ENCODE peak calls at places on chromosome 19, in four cellular contexts. T is IMR-90, J is GM23338, A is AG10803. O is an unnamed sample.

GRCh38 chr19:32316034-32316433 is 29.4 kb upstream of the ZNF507 start:
- DNase-seq in T (no peak), J (peak), A (no peak), O (no peak)

GRCh38 chr19:7926021-7926726 is at the start of gene CTXN1:
- DNase-seq in T (no peak), J (peak), A (peak), O (peak)

GRCh38 chr19:35114656-35115537 is 726 bp upstream of the FXYD3 start:
- DNase-seq in T (peak), J (peak), A (peak), O (peak)

GRCh38 chr19:10915511-10916091 is 12.8 kb downstream of the YIPF2 start:
- DNase-seq in T (peak), J (no peak), A (peak), O (peak)

GRCh38 chr19:29819986-29820385 is 8.2 kb downstream of the CCNE1 start:
- DNase-seq in T (no peak), J (no peak), A (no peak), O (no peak)

GRCh38 chr19:40623403-40624239 is 22.5 kb downstream of the LTBP4 start:
- DNase-seq in T (peak), J (peak), A (no peak), O (no peak)

GRCh38 chr19:32104465-32105235 is 240.8 kb upstream of the ZNF507 start:
- DNase-seq in T (no peak), J (peak), A (no peak), O (peak)

GRCh38 chr19:13799669-13800068 is 4.4 kb downstream of the ZSWIM4 start:
- DNase-seq in T (no peak), J (no peak), A (no peak), O (no peak)

GRCh38 chr19:13492128-13492527 is 14.2 kb downstream of the CACNA1A start:
- DNase-seq in T (peak), J (peak), A (peak), O (no peak)

GRCh38 chr19:9883231-9883758 is 48.2 kb downstream of the PIN1 start:
- DNase-seq in T (no peak), J (peak), A (no peak), O (no peak)

GRCh38 chr19:52048604-52049493 is at the start of gene ZNF432:
- DNase-seq in T (peak), J (peak), A (peak), O (peak)

GRCh38 chr19:13844130-13844631 is 32.8 kb upstream of the NANOS3 start:
- DNase-seq in T (no peak), J (no peak), A (no peak), O (no peak)

GRCh38 chr19:31666126-31666525 is 316.9 kb upstream of the TSHZ3 start:
- DNase-seq in T (no peak), J (no peak), A (no peak), O (no peak)

GRCh38 chr19:33960566-33960965 is 163.9 kb downstream of the KCTD15 start:
- DNase-seq in T (no peak), J (no peak), A (no peak), O (no peak)

GRCh38 chr19:45195764-45196163 is 17.2 kb downstream of the BLOC1S3 start:
- DNase-seq in T (peak), J (no peak), A (peak), O (no peak)

GRCh38 chr19:3151563-3152430 is 16.0 kb downstream of the GNA15 start:
- DNase-seq in T (no peak), J (no peak), A (no peak), O (no peak)

GRCh38 chr19:32646556-32646955 is 28.4 kb downstream of the ANKRD27 start:
- DNase-seq in T (no peak), J (no peak), A (no peak), O (no peak)

GRCh38 chr19:7340959-7341837 is 7.5 kb upstream of the ARHGEF18 start:
- DNase-seq in T (peak), J (peak), A (peak), O (peak)

GRCh38 chr19:45125975-45126493 is 33.1 kb downstream of the PPP1R37 start:
- DNase-seq in T (peak), J (peak), A (peak), O (peak)

DNA sequence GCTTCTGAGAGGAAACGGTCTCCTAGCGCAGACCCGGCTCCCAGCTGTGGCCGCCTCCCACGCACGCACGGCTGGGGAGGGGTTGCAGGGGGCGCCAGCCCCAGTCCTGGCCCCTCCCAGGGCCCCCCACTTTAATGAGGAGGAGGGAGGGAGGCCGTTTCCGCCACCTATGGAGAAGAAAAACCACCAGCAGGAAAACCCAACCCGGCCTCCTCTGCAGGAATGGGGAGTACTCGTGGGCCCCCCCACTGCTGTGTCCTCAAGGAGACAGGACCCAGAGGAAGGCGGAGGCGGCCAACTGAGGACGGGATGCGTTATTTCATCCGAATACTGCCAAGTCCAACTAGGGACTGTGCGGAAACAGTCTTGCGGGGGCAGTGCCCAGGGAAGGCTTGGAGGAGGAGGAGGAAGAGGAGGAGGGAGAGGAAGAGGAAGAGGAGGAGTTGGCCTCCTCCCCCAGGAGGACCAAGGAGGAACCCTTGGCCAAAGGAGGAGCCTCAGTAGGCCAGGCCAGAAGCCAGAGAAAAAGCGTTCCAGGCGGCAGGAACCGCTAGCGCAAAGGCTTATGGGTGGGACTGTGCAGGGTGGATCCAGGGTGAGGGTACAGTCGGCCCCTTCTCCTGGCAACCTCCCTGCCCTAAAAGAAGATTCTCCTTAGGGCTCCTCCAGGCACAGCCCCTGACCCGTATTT is 3.9 kb upstream of the SSBP4 start:
- DNase-seq in T (peak), J (no peak), A (peak), O (peak)
- H3K4me3 ChIP-seq in T (peak), J (no peak), A (peak), O (peak)

GRCh38 chr19:18017275-18018083 is 9.5 kb downstream of the ARRDC2 start:
- DNase-seq in T (no peak), J (no peak), A (no peak), O (no peak)
- H3K4me3 ChIP-seq in T (no peak), J (no peak), A (no peak), O (no peak)

GRCh38 chr19:1258707-1259205 is 10.4 kb downstream of the MIDN start:
- DNase-seq in T (no peak), J (no peak), A (no peak), O (no peak)

GRCh38 chr19:1257475-1258160 is 9.2 kb downstream of the MIDN start:
- DNase-seq in T (no peak), J (no peak), A (no peak), O (no peak)

GRCh38 chr19:1256646-1257474 is 8.5 kb downstream of the MIDN start:
- DNase-seq in T (no peak), J (no peak), A (no peak), O (no peak)

GRCh38 chr19:1259206-1259872 is 9.8 kb upstream of the CIRBP start:
- DNase-seq in T (peak), J (peak), A (peak), O (peak)

DNA sequence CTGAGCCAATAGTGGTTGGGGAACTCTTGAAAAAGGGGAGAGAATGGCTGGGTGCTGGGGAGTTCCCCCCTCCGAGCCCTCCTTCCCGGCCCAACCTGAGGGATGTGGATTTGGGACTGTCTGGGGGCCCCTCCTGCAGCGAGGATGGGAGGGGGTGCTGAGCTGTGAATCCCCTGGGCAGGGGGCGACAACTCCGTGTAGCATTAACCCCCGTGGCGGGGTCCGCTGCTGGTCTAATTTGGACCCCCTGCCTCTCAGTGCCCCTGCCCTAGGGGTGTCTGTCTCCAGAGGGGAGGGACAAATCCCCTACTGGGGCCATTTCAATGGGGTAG is 9.7 kb downstream of the MIDN start:
- DNase-seq in T (no peak), J (no peak), A (no peak), O (no peak)
- H3K4me3 ChIP-seq in T (no peak), J (no peak), A (no peak), O (no peak)

DNA sequence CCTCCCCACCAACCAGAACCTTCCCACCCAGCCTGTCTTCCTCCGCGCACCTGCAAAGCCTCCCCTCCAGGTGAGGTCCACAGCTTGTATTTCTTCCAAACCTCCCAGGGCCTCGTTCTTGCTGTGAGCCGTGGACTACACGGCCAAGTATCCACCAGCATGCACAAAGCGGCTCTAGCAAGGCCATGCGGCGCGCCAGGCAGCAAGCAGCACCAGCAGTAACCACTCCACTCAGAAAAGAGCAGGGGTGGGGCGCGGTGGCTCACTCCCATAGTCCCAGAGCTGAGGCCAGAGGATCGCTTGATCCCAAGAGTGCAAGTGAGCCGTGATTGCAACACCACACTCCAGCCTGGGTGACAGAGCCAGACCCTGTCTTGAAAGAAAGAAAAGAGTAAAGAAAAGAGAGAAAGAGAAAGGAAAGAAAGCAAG is 4.7 kb downstream of the CCDC8 start:
- DNase-seq in T (peak), J (no peak), A (peak), O (no peak)
- H3K4me3 ChIP-seq in T (no peak), J (peak), A (no peak), O (no peak)

GRCh38 chr19:49440439-49441209 is 703 bp downstream of the SLC17A7 start:
- DNase-seq in T (no peak), J (no peak), A (no peak), O (no peak)

GRCh38 chr19:49439841-49440240 is 1.5 kb downstream of the SLC17A7 start:
- DNase-seq in T (no peak), J (no peak), A (no peak), O (no peak)

GRCh38 chr19:49437231-49437630 is 4.1 kb downstream of the SLC17A7 start:
- DNase-seq in T (no peak), J (no peak), A (no peak), O (no peak)

GRCh38 chr19:49436381-49437017 is 4.8 kb downstream of the SLC17A7 start:
- DNase-seq in T (no peak), J (peak), A (no peak), O (no peak)

DNA sequence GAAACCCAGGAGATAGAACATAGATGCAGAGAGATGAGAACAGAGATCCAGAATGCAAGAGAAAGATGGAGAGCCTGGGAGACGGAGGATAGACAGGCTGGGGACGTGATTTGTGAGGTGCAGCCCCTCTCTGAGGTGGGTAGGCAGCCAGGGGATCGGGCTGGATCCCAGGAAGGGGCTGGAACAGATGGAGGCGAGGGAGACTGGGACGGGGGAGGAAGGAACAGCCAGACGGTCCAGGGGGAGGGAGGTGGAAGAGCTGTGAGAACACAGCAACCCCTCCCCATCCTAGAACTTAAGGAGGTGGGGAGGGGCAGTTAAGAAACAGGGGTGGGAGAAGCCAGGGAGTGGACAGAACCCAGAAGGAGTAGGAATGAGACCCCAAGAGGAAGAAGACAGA is 3.1 kb downstream of the SLC17A7 start:
- DNase-seq in T (no peak), J (no peak), A (no peak), O (no peak)
- H3K4me3 ChIP-seq in T (no peak), J (no peak), A (no peak), O (no peak)

DNA sequence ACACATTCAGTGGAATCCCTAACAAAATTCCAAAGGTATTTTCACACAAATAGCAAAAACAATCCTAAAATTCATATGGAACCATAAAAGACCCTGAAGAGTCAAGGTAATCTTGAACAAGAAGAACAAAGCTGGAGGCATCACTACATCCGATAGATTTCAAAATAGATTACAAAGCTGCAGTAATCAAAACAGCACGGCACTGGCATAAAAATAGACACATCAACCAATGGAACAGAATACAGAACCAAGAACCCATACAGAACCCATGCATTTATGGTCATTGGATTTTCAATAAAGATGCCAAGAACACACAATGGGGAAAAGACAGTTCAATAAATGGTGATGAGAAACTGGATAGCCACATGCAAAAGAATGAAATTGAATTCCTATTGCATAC is 32.5 kb downstream of the ZNF566 start:
- DNase-seq in T (no peak), J (no peak), A (no peak), O (no peak)
- H3K4me3 ChIP-seq in T (no peak), J (no peak), A (no peak), O (no peak)

DNA sequence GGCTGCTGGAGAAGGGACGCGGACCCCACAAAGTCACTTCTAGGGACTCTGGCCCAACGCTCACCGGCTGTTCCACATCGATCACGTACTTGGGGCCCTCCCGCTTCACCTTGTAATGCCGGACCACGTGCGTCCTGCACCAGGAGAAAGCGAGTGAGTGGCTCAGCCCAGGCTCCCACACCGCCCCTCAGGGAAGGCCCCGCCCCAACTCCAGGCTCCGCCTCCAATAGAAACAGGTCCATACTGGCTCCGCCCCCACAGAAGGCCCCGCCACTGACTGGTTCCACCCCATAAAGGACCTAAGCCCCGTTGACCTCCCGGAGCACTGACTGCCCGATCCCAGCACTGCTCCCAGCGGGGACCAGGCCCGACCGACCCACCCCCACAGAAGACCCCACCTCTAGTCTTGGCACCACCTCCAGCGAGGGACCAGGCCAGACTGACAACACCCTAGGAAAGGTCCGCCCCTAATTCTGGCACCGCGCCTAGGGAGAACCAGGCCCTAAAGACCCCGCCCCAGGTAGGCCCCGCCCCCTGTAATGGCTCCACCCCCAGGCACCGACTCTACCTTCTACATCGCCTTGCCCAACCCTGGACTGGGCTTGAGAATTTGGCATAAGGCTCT is 11.3 kb downstream of the STAP2 start:
- DNase-seq in T (peak), J (peak), A (peak), O (peak)
- H3K4me3 ChIP-seq in T (no peak), J (peak), A (peak), O (no peak)

DNA sequence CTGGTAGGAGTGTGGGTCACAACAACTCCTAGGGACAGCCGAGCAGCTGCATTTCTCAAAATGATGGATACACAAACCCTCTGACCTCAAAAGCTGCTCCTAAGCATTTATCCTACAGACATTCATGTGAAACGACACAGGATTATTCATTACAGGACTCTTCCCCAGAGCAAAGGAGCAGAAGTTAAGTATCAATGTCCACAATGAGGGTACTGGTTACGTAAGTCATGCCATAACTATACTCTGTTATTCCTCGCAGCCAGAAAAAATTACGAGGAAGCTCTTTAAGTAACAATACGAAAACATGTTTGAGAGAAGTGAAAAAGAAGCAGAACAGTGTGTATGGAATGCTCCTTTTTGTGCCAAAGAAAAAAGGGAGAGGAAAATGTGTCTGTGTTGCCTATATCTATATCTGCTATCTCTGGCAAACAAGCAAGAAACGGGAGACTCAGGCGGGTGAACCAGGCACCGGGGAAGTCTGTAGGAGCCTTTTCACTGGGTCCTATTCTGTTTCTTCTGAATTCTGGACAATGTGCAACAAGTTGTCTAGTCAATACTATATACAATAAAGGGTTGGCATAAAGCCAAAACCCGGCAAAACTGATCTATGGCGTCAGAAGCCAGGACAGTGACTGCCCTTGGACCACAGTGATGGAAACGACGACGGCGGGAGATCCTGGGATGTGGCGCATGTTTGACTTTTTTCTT is 1.3 kb downstream of the ISOC2 start:
- DNase-seq in T (peak), J (no peak), A (no peak), O (no peak)
- H3K4me3 ChIP-seq in T (peak), J (peak), A (peak), O (peak)

GRCh38 chr19:17041994-17042393 is 15.4 kb upstream of the CPAMD8 start:
- DNase-seq in T (peak), J (no peak), A (peak), O (no peak)

GRCh38 chr19:17045907-17046502 is 19.4 kb upstream of the CPAMD8 start:
- DNase-seq in T (no peak), J (no peak), A (no peak), O (no peak)

GRCh38 chr19:17048885-17049453 is 22.4 kb upstream of the CPAMD8 start:
- DNase-seq in T (no peak), J (no peak), A (no peak), O (no peak)

GRCh38 chr19:17037966-17038500 is 11.4 kb upstream of the CPAMD8 start:
- DNase-seq in T (no peak), J (no peak), A (no peak), O (no peak)

GRCh38 chr19:17043744-17044143 is 17.1 kb upstream of the CPAMD8 start:
- DNase-seq in T (no peak), J (no peak), A (no peak), O (no peak)
- H3K4me3 ChIP-seq in T (no peak), J (no peak), A (no peak), O (no peak)

O was measured in MG63.